ENCODE peak calls at places on chromosomes 11 and 22, in eight cellular contexts. J is 8988T; H is iris pigment epithelial cell; L is amygdala; I is aorta; O is non-pigmented ciliary epithelial cell; C is stimulated activated naive CD4-positive, alpha-beta T cell; B is NCI-H1092. Z is an unnamed sample.

GRCh38 chr11:86798988-86799387 is 1.4 kb upstream of the PRSS23 start:
- DNase-seq in I (no peak), L (no peak), B (no peak), O (peak), C (no peak), H (peak), J (no peak), Z (no peak)

GRCh38 chr11:113447621-113448310 is 27.4 kb downstream of the DRD2 start:
- DNase-seq in L (no peak), J (no peak), O (peak), I (no peak), H (peak), C (no peak), B (no peak), Z (no peak)

GRCh38 chr22:26589367-26589844 is 526 bp downstream of the TPST2 start:
- DNase-seq in B (no peak), C (no peak), I (peak), O (no peak), H (peak), L (no peak), J (no peak), Z (no peak)

GRCh38 chr22:17370036-17370765 is 941 bp downstream of the CECR2 start:
- DNase-seq in L (peak), I (no peak), H (no peak), O (no peak), C (no peak), J (no peak), B (no peak), Z (peak)

GRCh38 chr22:44727148-44727547 is 25.1 kb downstream of the PRR5 start:
- DNase-seq in O (no peak), B (no peak), C (no peak), I (no peak), H (no peak), L (no peak), J (no peak), Z (no peak)

GRCh38 chr11:103939694-103940093 is 96.7 kb upstream of the DDI1 start:
- DNase-seq in B (no peak), I (no peak), O (no peak), H (no peak), C (no peak), L (no peak), J (no peak), Z (no peak)

GRCh38 chr22:46731246-46732040 is 6.6 kb downstream of the CERK start:
- DNase-seq in O (no peak), B (no peak), I (no peak), J (no peak), H (peak), L (no peak), C (no peak), Z (peak)

GRCh38 chr22:50523458-50523805 is 2.0 kb downstream of the SCO2 start:
- DNase-seq in I (no peak), B (no peak), H (no peak), L (no peak), O (no peak), C (no peak), J (no peak), Z (no peak)

GRCh38 chr11:47564933-47565339 is 463 bp upstream of the PTPMT1 start:
- DNase-seq in B (no peak), H (no peak), C (no peak), I (no peak), L (no peak), J (no peak), O (no peak), Z (no peak)

GRCh38 chr11:15770798-15771414 is 585.4 kb downstream of the SOX6 start:
- DNase-seq in H (peak), B (no peak), O (no peak), C (no peak), L (no peak), J (no peak), I (no peak), Z (no peak)

GRCh38 chr22:33779243-33779642 is 141.0 kb downstream of the LARGE1 start:
- DNase-seq in O (no peak), C (no peak), J (no peak), L (no peak), H (no peak), B (no peak), I (no peak), Z (no peak)

GRCh38 chr11:111310088-111310487 is 11.7 kb downstream of the POU2AF3 start:
- DNase-seq in H (no peak), C (no peak), J (no peak), L (no peak), B (peak), I (no peak), O (no peak), Z (peak)

GRCh38 chr11:77155082-77155475 is 27.0 kb downstream of the MYO7A start:
- DNase-seq in J (no peak), I (no peak), O (no peak), B (no peak), H (no peak), L (no peak), C (no peak), Z (no peak)

GRCh38 chr11:61488651-61489291 is 19.8 kb upstream of the LRRC10B start:
- DNase-seq in O (no peak), L (no peak), C (no peak), H (peak), I (peak), J (peak), B (no peak), Z (peak)

GRCh38 chr11:94417386-94417987 is 16.3 kb upstream of the GPR83 start:
- DNase-seq in B (no peak), I (no peak), L (no peak), H (peak), J (no peak), C (no peak), O (no peak), Z (no peak)

GRCh38 chr11:34492806-34493414 is 20.7 kb downstream of the ELF5 start:
- DNase-seq in I (no peak), J (peak), L (peak), O (no peak), H (peak), B (peak), C (no peak), Z (peak)

GRCh38 chr11:112292785-112293407 is 32.2 kb upstream of the PLET1 start:
- DNase-seq in O (peak), L (no peak), B (no peak), J (no peak), H (peak), I (no peak), C (no peak), Z (no peak)

GRCh38 chr11:14356342-14356741 is 2.6 kb downstream of the RRAS2 start:
- DNase-seq in I (no peak), B (no peak), H (no peak), C (no peak), O (no peak), L (no peak), J (no peak), Z (no peak)

GRCh38 chr11:69726019-69726418 is 22.2 kb upstream of the FGF19 start:
- DNase-seq in J (peak), B (no peak), H (no peak), C (no peak), I (no peak), O (no peak), L (no peak), Z (no peak)

GRCh38 chr22:36378080-36378788 is 9.5 kb downstream of the MYH9 start:
- DNase-seq in C (no peak), O (no peak), I (no peak), B (no peak), H (no peak), L (no peak), J (no peak), Z (no peak)

GRCh38 chr11:74162688-74163467 is 7.9 kb downstream of the C2CD3 start:
- DNase-seq in B (no peak), O (no peak), C (no peak), J (no peak), H (peak), L (no peak), I (no peak), Z (no peak)

GRCh38 chr11:128937480-128937879 is 5.2 kb downstream of the TP53AIP1 start:
- DNase-seq in L (no peak), C (no peak), I (no peak), J (no peak), H (no peak), O (no peak), B (no peak), Z (no peak)

GRCh38 chr11:45568031-45568430 is 97.4 kb downstream of the CHST1 start:
- DNase-seq in L (no peak), B (no peak), O (no peak), H (no peak), I (no peak), C (no peak), J (no peak), Z (no peak)

GRCh38 chr11:88337342-88338222 is at the start of gene CTSC:
- DNase-seq in B (peak), I (peak), J (peak), H (peak), L (peak), C (peak), O (no peak), Z (peak)

GRCh38 chr22:50438305-50439275 is 36.2 kb downstream of the SBF1 start:
- DNase-seq in J (no peak), L (no peak), C (no peak), I (no peak), H (no peak), O (no peak), B (no peak), Z (no peak)

GRCh38 chr22:39733191-39733590 is 160.4 kb downstream of the ENTHD1 start:
- DNase-seq in L (no peak), C (no peak), B (no peak), J (no peak), O (no peak), I (no peak), H (no peak), Z (no peak)

GRCh38 chr11:57324154-57324885 is 432 bp downstream of the TNKS1BP1 start:
- DNase-seq in I (peak), O (no peak), B (peak), C (no peak), H (peak), L (peak), J (peak), Z (no peak)

GRCh38 chr22:27223317-27224177 is 566.2 kb downstream of the MIAT start:
- DNase-seq in O (peak), L (no peak), C (no peak), J (no peak), I (no peak), H (peak), B (no peak), Z (no peak)

GRCh38 chr22:30398685-30399680 is 2.2 kb downstream of the SEC14L2 start:
- DNase-seq in L (no peak), O (no peak), H (no peak), I (no peak), J (no peak), C (no peak), B (no peak), Z (no peak)

GRCh38 chr11:64772318-64773018 is 5.9 kb downstream of the SF1 start:
- DNase-seq in O (no peak), L (no peak), J (no peak), H (no peak), B (no peak), C (no peak), I (peak), Z (no peak)

GRCh38 chr11:114162719-114163123 is 103.2 kb downstream of the ZBTB16 start:
- DNase-seq in O (peak), B (peak), I (peak), J (peak), L (peak), H (peak), C (no peak), Z (peak)

GRCh38 chr11:5625281-5625680 is 480 bp downstream of the TRIM34 start:
- DNase-seq in L (no peak), O (no peak), C (no peak), I (no peak), J (no peak), H (no peak), B (no peak), Z (no peak)